ENCODE peak calls at places on chromosomes 13 and 19, in six cellular contexts. K is fibroblast of the aortic adventitia, Z is dorsolateral prefrontal cortex, R is AG10803, G is GM06990, E is breast epithelium. B is an unnamed sample.

GRCh38 chr13:41802033-41802683 is 158.8 kb downstream of the VWA8 start:
- DNase-seq in R (no peak), Z (no peak), G (no peak), K (no peak), E (no peak), B (no peak)

GRCh38 chr19:55690769-55691545 is 15.9 kb downstream of the EPN1 start:
- DNase-seq in R (no peak), K (no peak), G (peak; percentile 14), E (peak; percentile 31), Z (no peak), B (no peak)

GRCh38 chr19:16594131-16594586 is 21.9 kb upstream of the SLC35E1 start:
- DNase-seq in Z (no peak), K (no peak), R (no peak), E (no peak), G (peak; percentile 71), B (no peak)

GRCh38 chr19:14053500-14053899 is 8.4 kb downstream of the PALM3 start:
- DNase-seq in K (no peak), G (no peak), Z (no peak), R (no peak), E (no peak), B (no peak)

GRCh38 chr13:103187621-103188020 is 121.4 kb upstream of the SLC10A2 start:
- DNase-seq in K (no peak), Z (no peak), E (no peak), R (no peak), G (no peak), B (no peak)

GRCh38 chr19:49981603-49982593 is 20.9 kb upstream of the SIGLEC11 start:
- DNase-seq in G (no peak), Z (no peak), K (no peak), R (no peak), E (no peak), B (no peak)

GRCh38 chr19:11426656-11427055 is 7.5 kb upstream of the RGL3 start:
- DNase-seq in K (no peak), E (no peak), Z (no peak), G (no peak), R (no peak), B (no peak)

GRCh38 chr19:55075366-55075998 is at the start of gene EPS8L1:
- DNase-seq in R (no peak), G (no peak), Z (no peak), E (peak; percentile 79), K (no peak), B (no peak)

GRCh38 chr19:53977429-53977990 is 13.9 kb upstream of the CACNG6 start:
- DNase-seq in G (no peak), Z (peak; percentile 87), E (no peak), R (peak; percentile 80), K (peak; percentile 93), B (peak; percentile 80)

GRCh38 chr19:55488986-55489710 is 912 bp downstream of the SSC5D start:
- DNase-seq in Z (no peak), G (no peak), E (no peak), R (peak; percentile 21), K (peak; percentile 31), B (no peak)

GRCh38 chr13:30173301-30173605 is 134.1 kb downstream of the KATNAL1 start:
- DNase-seq in K (no peak), E (no peak), R (no peak), Z (no peak), G (no peak), B (no peak)

GRCh38 chr13:99103536-99103935 is 97.1 kb upstream of the UBAC2 start:
- DNase-seq in R (no peak), E (no peak), Z (no peak), G (no peak), K (no peak), B (no peak)

GRCh38 chr13:40206241-40207109 is 460.0 kb downstream of the FOXO1 start:
- DNase-seq in K (peak; percentile 80), E (no peak), R (no peak), G (no peak), Z (no peak), B (no peak)

GRCh38 chr13:50189450-50189849 is 174.2 kb downstream of the KCNRG start:
- DNase-seq in K (no peak), Z (no peak), E (no peak), G (no peak), R (no peak), B (no peak)

GRCh38 chr19:44824758-44825157 is 15.9 kb downstream of the BCAM start:
- DNase-seq in Z (no peak), E (no peak), G (no peak), R (no peak), K (no peak), B (no peak)

GRCh38 chr19:55676384-55676783 is 1.4 kb downstream of the EPN1 start:
- DNase-seq in E (no peak), K (peak; percentile 49), R (peak; percentile 22), Z (no peak), G (no peak), B (no peak)

GRCh38 chr19:41965127-41965526 is 6.0 kb upstream of the RABAC1 start:
- DNase-seq in E (no peak), K (no peak), R (no peak), G (no peak), Z (no peak), B (no peak)

GRCh38 chr13:61765940-61766666 is 350.5 kb upstream of the PCDH20 start:
- DNase-seq in R (no peak), G (no peak), K (no peak), E (no peak), Z (no peak), B (no peak)

GRCh38 chr13:97237388-97237787 is 15.3 kb downstream of the MBNL2 start:
- DNase-seq in Z (no peak), G (no peak), K (no peak), E (no peak), R (no peak), B (no peak)

GRCh38 chr13:20370815-20371421 is 138.8 kb upstream of the GJB6 start:
- DNase-seq in R (no peak), K (no peak), G (no peak), E (no peak), Z (no peak), B (no peak)

GRCh38 chr13:102395174-102395573 is 6.7 kb downstream of the FGF14 start:
- DNase-seq in R (no peak), E (no peak), G (no peak), Z (no peak), K (no peak), B (no peak)

GRCh38 chr13:74210693-74211393 is 76.6 kb upstream of the KLF12 start:
- DNase-seq in R (peak; percentile 99), Z (no peak), E (no peak), K (peak; percentile 100), G (no peak), B (peak; percentile 94)

GRCh38 chr19:52961981-52962380 is 700 bp downstream of the ZNF816 start:
- DNase-seq in Z (no peak), G (no peak), E (no peak), R (no peak), K (no peak), B (no peak)

GRCh38 chr19:52957591-52957990 is 5.1 kb downstream of the ZNF816 start:
- DNase-seq in Z (no peak), G (no peak), K (no peak), E (no peak), R (no peak), B (no peak)

GRCh38 chr19:52956917-52957316 is 5.8 kb downstream of the ZNF816 start:
- DNase-seq in G (no peak), Z (no peak), E (no peak), R (no peak), K (no peak), B (no peak)

GRCh38 chr19:52962394-52963228 is at the start of gene ZNF816:
- DNase-seq in Z (peak; percentile 87), K (peak; percentile 89), R (peak; percentile 88), E (peak; percentile 99), G (peak; percentile 97), B (peak; percentile 97)

DNA sequence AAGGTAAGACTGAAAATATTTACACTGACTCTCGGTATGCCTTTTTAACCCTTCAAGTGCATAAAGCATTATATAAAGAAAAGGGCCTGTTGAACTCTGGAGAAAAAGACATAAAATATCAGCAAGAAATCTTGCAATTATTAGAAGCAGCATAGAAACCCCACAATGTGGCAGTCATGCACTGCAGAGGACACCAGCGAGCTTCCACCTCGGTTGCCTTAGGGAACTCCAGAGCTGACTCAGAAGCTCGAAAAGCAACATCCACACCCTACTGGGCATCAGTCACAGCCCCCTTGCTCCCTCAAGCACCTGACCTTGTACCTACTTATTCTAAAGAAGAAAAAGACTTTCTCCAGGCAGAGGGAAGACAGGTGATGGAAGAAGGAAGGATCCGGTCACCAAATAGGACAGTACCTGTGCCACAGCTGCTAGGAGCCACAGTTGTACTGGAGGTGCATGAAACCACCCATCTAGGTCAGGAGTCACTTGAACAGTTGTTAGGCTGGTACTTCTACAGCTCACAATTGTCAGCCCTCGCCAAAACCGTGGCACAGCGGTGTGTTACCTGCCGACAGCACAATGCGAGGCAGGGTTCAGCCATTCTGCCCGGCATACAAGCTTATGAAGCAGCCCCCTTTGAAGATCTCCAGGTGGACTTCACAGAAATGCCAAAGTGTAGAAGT is 2.9 kb downstream of the ZNF816 start:
- DNase-seq in R (no peak), K (no peak), Z (no peak), E (no peak), G (no peak), B (no peak)
- TF ChIP-seq CTCF in R (no peak), K (no peak), Z (no peak), E (no peak), G (no peak), B (no peak)

GRCh38 chr19:1744133-1744665 is 9.1 kb upstream of the ONECUT3 start:
- DNase-seq in Z (no peak), K (no peak), E (no peak), G (no peak), R (no peak), B (no peak)
- H3K4me3 ChIP-seq in Z (no peak overlapping the region), K (no peak overlapping the region), E (no peak overlapping the region), G (no peak overlapping the region), R (no peak overlapping the region), B (no peak overlapping the region)

GRCh38 chr13:23808803-23809202 is 80.4 kb downstream of the MIPEP start:
- DNase-seq in G (no peak), K (no peak), E (no peak), Z (no peak), R (no peak), B (no peak)
- TF ChIP-seq CTCF in G (no peak), K (no peak), E (no peak), Z (no peak), R (no peak), B (no peak)

GRCh38 chr13:46181799-46182490 is at the start of gene LCP1:
- DNase-seq in K (no peak), E (no peak), R (no peak), G (peak; percentile 90), Z (no peak), B (no peak)

GRCh38 chr13:46178821-46179220 is 3.2 kb downstream of the LCP1 start:
- DNase-seq in K (no peak), Z (no peak), E (no peak), G (no peak), R (no peak), B (no peak)

GRCh38 chr13:46178143-46178542 is 3.8 kb downstream of the LCP1 start:
- DNase-seq in K (no peak), E (no peak), Z (no peak), R (no peak), G (no peak), B (no peak)

GRCh38 chr13:46180393-46180792 is 1.6 kb downstream of the LCP1 start:
- DNase-seq in K (no peak), G (no peak), Z (no peak), R (no peak), E (no peak), B (no peak)

GRCh38 chr13:46179576-46180368 is 2.2 kb downstream of the LCP1 start:
- DNase-seq in G (peak; percentile 49), Z (no peak), E (no peak), R (no peak), K (no peak), B (no peak)
- H3K4me3 ChIP-seq in G (peak overlapping the region; percentile 66), Z (peak overlapping the region; percentile 34), E (peak overlapping the region; percentile 44), R (no peak overlapping the region), K (no peak overlapping the region), B (no peak overlapping the region)